ENCODE peak calls at places on chromosomes 2 and 18, in seven cellular contexts. G, V, O, P, K, R and E are unnamed samples.

GRCh38 chr2:7146151-7146550 is 228.9 kb downstream of the RNF144A start:
- DNase-seq in G (no peak), V (no peak), O (no peak), P (no peak), K (no peak), R (no peak), E (no peak)

GRCh38 chr2:207619764-207620203 is 5.4 kb downstream of the METTL21A start:
- DNase-seq in G (no peak), V (no peak), O (no peak), P (no peak), K (no peak), R (no peak), E (no peak)

GRCh38 chr2:148391324-148391723 is 253.2 kb upstream of the EPC2 start:
- DNase-seq in G (no peak), V (no peak), O (no peak), P (peak; percentile 60), K (peak; percentile 82), R (peak; percentile 33), E (peak; percentile 81)

GRCh38 chr2:134792147-134792546 is 46.3 kb upstream of the ACMSD start:
- DNase-seq in G (no peak), V (no peak), O (no peak), P (no peak), K (no peak), R (no peak), E (no peak)

GRCh38 chr2:62472321-62472720 is 33.7 kb downstream of the TMEM17 start:
- DNase-seq in G (no peak), V (no peak), O (no peak), P (no peak), K (no peak), R (peak; percentile 76), E (peak; percentile 76)

GRCh38 chr2:11923935-11924334 is 177.5 kb downstream of the LPIN1 start:
- DNase-seq in G (no peak), V (no peak), O (no peak), P (no peak), K (no peak), R (no peak), E (no peak)

GRCh38 chr2:3368261-3368722 is 9.3 kb downstream of the EIPR1 start:
- DNase-seq in G (no peak), V (no peak), O (no peak), P (no peak), K (no peak), R (no peak), E (no peak)

GRCh38 chr18:11391636-11392035 is 217.8 kb upstream of the SLC35G4 start:
- DNase-seq in G (no peak), V (no peak), O (no peak), P (no peak), K (peak; percentile 22), R (no peak), E (no peak)

GRCh38 chr18:74476154-74476553 is 19.0 kb upstream of the DIPK1C start:
- DNase-seq in G (no peak), V (no peak), O (no peak), P (no peak), K (no peak), R (no peak), E (peak; percentile 19)

GRCh38 chr2:178796079-178796677 is 11.0 kb downstream of the TTN start:
- DNase-seq in G (no peak), V (no peak), O (no peak), P (peak; percentile 80), K (peak; percentile 35), R (peak; percentile 56), E (peak; percentile 87)

GRCh38 chr2:168607992-168608391 is 151.9 kb downstream of the CERS6 start:
- DNase-seq in G (no peak), V (no peak), O (no peak), P (peak; percentile 71), K (peak; percentile 58), R (peak; percentile 64), E (peak; percentile 70)

GRCh38 chr2:160968183-160968582 is 192.0 kb upstream of the TANK start:
- DNase-seq in G (no peak), V (no peak), O (no peak), P (no peak), K (no peak), R (peak; percentile 34), E (peak; percentile 39)

GRCh38 chr2:85851253-85851955 is 37.4 kb downstream of the ST3GAL5 start:
- DNase-seq in G (no peak), V (peak; percentile 87), O (no peak), P (peak; percentile 7), K (no peak), R (peak; percentile 66), E (peak; percentile 55)

GRCh38 chr2:217790681-217791392 is 212.0 kb downstream of the TNS1 start:
- DNase-seq in G (no peak), V (peak; percentile 91), O (no peak), P (peak; percentile 79), K (peak; percentile 65), R (peak; percentile 44), E (peak; percentile 63)

GRCh38 chr2:16744521-16744920 is 78.9 kb upstream of the CYRIA start:
- DNase-seq in G (no peak), V (no peak), O (no peak), P (no peak), K (no peak), R (no peak), E (no peak)

GRCh38 chr2:169795181-169795580 is 3.5 kb upstream of the SSB start:
- DNase-seq in G (no peak), V (no peak), O (no peak), P (no peak), K (no peak), R (no peak), E (no peak)

GRCh38 chr2:108288534-108289106 is at the start of gene SULT1C2:
- DNase-seq in G (no peak), V (no peak), O (no peak), P (no peak), K (peak; percentile 40), R (no peak), E (no peak)

GRCh38 chr2:128306081-128306930 is 12.4 kb downstream of the HS6ST1 start:
- DNase-seq in G (peak; percentile 57), V (no peak), O (no peak), P (peak; percentile 81), K (peak; percentile 96), R (peak; percentile 99), E (peak; percentile 96)

GRCh38 chr2:109663721-109664120 is 49.6 kb downstream of the SOWAHC start:
- DNase-seq in G (no peak), V (no peak), O (peak; percentile 48), P (peak; percentile 83), K (peak; percentile 87), R (peak; percentile 89), E (peak; percentile 90)

DNA sequence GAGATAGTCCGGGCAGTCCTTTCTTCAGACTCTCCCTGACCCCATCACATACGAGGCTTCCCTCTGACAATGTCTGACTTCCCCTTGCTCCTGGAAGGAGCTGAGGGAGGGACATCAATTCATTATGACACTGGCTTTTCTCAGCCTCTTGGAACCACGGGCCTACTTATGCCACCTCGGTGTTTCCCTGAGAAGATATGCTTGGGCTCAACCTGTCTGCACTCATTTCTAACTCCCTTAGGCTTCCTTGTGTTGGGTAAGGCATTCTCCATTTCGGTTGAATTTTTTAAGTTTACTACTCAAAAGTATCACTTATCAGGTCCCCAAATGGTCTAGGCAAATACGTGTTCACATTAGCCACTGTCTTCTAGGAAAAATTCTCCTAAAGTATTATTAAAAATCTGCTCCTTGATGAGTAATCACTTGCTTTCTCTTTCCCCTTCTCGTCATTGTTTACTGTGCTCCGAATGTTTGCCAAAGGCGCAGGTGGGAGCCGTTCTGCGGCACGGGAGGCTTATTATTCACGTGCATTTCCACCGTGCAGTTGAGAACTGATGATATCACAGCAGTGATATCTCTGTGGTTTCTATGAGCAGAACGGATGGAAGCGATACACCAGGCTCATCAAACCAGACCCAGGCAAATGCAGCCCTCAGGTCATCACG is 33.1 kb downstream of the ARL4C start:
- DNase-seq in G (no peak), V (no peak), O (no peak), P (no peak), K (no peak), R (no peak), E (no peak)
- H3K4me3 ChIP-seq in G (no peak overlapping the region), V (no peak overlapping the region), O (no peak overlapping the region), P (no peak overlapping the region), K (no peak overlapping the region), R (no peak overlapping the region), E (no peak overlapping the region)

GRCh38 chr18:57443716-57444115 is 8.5 kb downstream of the ONECUT2 start:
- DNase-seq in G (no peak), V (no peak), O (no peak), P (no peak), K (no peak), R (no peak), E (no peak)

GRCh38 chr18:57444301-57444759 is 9.2 kb downstream of the ONECUT2 start:
- DNase-seq in G (no peak), V (peak; percentile 62), O (no peak), P (no peak), K (no peak), R (no peak), E (no peak)

GRCh38 chr18:57445488-57446319 is 10.5 kb downstream of the ONECUT2 start:
- DNase-seq in G (no peak), V (peak; percentile 50), O (no peak), P (no peak), K (no peak), R (no peak), E (no peak)

GRCh38 chr18:57447154-57447621 is 12.0 kb downstream of the ONECUT2 start:
- DNase-seq in G (no peak), V (peak; percentile 53), O (no peak), P (peak; percentile 32), K (peak; percentile 8), R (no peak), E (peak; percentile 22)

GRCh38 chr18:57446322-57446721 is 11.1 kb downstream of the ONECUT2 start:
- DNase-seq in G (no peak), V (peak; percentile 12), O (no peak), P (no peak), K (no peak), R (no peak), E (no peak)
- TF ChIP-seq CTCF in G (no peak), V (no peak), O (no peak), P (peak; percentile 67), K (peak; percentile 38), R (peak; percentile 35), E (peak; percentile 37)

DNA sequence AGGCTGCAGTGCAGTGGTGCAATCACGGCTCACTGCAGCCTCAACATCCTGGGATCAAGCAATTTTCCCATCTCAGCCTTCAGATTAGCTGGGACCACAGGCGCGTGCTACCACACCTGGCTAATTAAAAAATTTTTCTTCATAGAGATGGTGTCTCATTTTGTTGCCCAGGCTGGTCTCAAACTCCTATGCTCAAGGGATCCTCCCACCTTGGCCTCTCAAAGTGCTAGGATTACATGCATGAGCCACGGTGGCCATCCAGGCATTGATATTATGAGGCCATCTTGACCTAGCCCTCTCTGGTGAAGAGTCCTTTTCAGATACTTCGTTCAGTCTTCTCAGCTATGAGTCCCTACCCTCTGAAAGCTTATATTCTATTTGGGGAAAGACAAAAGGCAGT is 1.1 kb upstream of the CASP8 start:
- DNase-seq in G (no peak), V (peak; percentile 86), O (no peak), P (no peak), K (no peak), R (no peak), E (no peak)
- H3K4me3 ChIP-seq in G (no peak overlapping the region), V (peak overlapping the region; percentile 66), O (peak overlapping the region; percentile 68), P (peak overlapping the region; percentile 65), K (peak overlapping the region; percentile 77), R (peak overlapping the region; percentile 90), E (peak overlapping the region; percentile 86)

DNA sequence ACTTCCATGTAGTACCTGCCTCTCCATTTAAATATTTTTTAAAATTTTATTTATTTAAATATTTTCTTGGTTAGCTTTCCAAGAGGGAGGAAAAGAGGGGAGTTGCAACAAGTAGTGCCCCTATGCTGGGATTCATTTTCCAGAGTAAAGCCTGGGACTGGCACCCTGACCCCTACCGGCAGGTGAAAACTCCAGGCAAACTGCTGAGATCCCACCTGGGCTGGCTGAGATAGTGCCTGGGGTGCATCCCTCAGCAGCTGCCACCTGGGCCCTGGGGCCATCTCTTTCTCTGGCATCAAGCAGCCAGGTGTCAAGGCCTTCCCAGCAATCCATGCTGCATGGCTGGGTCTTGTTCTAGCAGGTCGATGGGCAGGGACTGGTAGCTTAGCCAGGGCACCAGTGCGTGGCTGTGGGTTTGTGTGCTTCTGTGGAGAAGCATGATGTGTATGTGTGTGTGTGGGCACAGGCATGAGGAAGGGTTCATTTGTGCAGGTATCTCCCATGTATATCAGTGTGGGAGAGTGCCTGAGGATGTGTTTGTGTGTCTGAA is 6.5 kb downstream of the SIX2 start:
- DNase-seq in G (no peak), V (no peak), O (no peak), P (no peak), K (no peak), R (no peak), E (no peak)
- TF ChIP-seq CTCF in G (no peak), V (no peak), O (no peak), P (no peak), K (no peak), R (no peak), E (no peak)